ENCODE peak calls at places on chromosomes 7 and 10, in five cellular contexts. D, X, M, H and F are unnamed samples.

GRCh38 chr7:121570365-121570764 is 174.3 kb upstream of the FAM3C start:
- DNase-seq in D (no peak), X (no peak), M (no peak), H (no peak), F (no peak)

GRCh38 chr7:74092964-74093339 is 9.3 kb downstream of the LIMK1 start:
- DNase-seq in D (no peak), X (peak), M (peak), H (no peak), F (peak)

GRCh38 chr7:154791611-154792010 is 211.3 kb downstream of the PAXIP1 start:
- DNase-seq in D (no peak), X (no peak), M (no peak), H (no peak), F (no peak)

GRCh38 chr10:80414126-80414898 is 6.0 kb downstream of the PRXL2A start:
- DNase-seq in D (no peak), X (no peak), M (no peak), H (no peak), F (no peak)

GRCh38 chr10:75404335-75405200 is 3.0 kb upstream of the ZNF503 start:
- DNase-seq in D (no peak), X (no peak), M (peak), H (peak), F (no peak)

GRCh38 chr7:1425292-1426136 is 33.8 kb downstream of the MICALL2 start:
- DNase-seq in D (peak), X (peak), M (peak), H (no peak), F (peak)

GRCh38 chr7:152911904-152912303 is 152.4 kb downstream of the ACTR3B start:
- DNase-seq in D (no peak), X (no peak), M (no peak), H (no peak), F (no peak)

GRCh38 chr10:5076615-5077014 is 17.6 kb upstream of the AKR1C3 start:
- DNase-seq in D (no peak), X (no peak), M (no peak), H (no peak), F (peak)

GRCh38 chr10:131943021-131943814 is 38.5 kb downstream of the BNIP3 start:
- DNase-seq in D (no peak), X (no peak), M (peak), H (no peak), F (peak)

GRCh38 chr10:60549686-60550085 is 160.0 kb upstream of the ANK3 start:
- DNase-seq in D (peak), X (peak), M (peak), H (peak), F (peak)

DNA sequence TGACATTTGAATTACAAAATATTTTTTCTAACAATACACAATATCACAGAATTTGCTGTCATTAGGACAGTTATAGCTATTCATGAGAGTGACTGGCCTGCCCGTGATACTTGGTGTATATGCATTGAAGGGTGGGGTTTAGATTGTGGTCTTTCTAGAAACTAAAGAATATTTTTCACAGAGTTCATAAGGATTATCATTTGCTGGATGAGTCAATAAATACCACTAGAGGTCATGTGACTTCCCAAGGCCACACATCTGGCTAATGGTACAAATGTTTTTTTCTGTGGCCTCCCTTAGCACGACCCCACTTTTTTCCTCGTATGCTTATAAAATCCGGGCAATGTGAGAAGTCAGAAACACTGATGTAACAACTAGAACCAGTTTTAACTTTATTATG is 5.2 kb downstream of the OPTN start:
- DNase-seq in D (no peak), X (no peak), M (no peak), H (no peak), F (peak)
- TF ChIP-seq EZH2phosphoT487 in D (no peak), X (no peak), M (no peak), H (no peak), F (no peak)

GRCh38 chr10:63430091-63430998 is 35.4 kb downstream of the JMJD1C start:
- DNase-seq in D (peak), X (no peak), M (no peak), H (peak), F (peak)
- TF ChIP-seq EZH2phosphoT487 in D (no peak), X (no peak), M (no peak), H (no peak), F (no peak)

GRCh38 chr7:111063166-111063565 is 27.8 kb upstream of the LRRN3 start:
- DNase-seq in D (no peak), X (no peak), M (no peak), H (no peak), F (no peak)

GRCh38 chr7:111056371-111056770 is 34.6 kb upstream of the LRRN3 start:
- DNase-seq in D (no peak), X (no peak), M (no peak), H (no peak), F (no peak)

GRCh38 chr7:111059826-111060225 is 31.1 kb upstream of the LRRN3 start:
- DNase-seq in D (no peak), X (no peak), M (no peak), H (no peak), F (peak)
- TF ChIP-seq EZH2phosphoT487 in D (no peak), X (no peak), M (no peak), H (no peak), F (no peak)

GRCh38 chr10:34773617-34774261 is 41.4 kb downstream of the PARD3 start:
- DNase-seq in D (no peak), X (no peak), M (no peak), H (no peak), F (no peak)

GRCh38 chr10:34768261-34768971 is 46.7 kb downstream of the PARD3 start:
- DNase-seq in D (no peak), X (no peak), M (no peak), H (no peak), F (peak)

GRCh38 chr10:34768972-34769330 is 46.1 kb downstream of the PARD3 start:
- DNase-seq in D (no peak), X (no peak), M (no peak), H (no peak), F (no peak)

GRCh38 chr10:34769941-34770340 is 45.2 kb downstream of the PARD3 start:
- DNase-seq in D (no peak), X (no peak), M (no peak), H (no peak), F (no peak)

DNA sequence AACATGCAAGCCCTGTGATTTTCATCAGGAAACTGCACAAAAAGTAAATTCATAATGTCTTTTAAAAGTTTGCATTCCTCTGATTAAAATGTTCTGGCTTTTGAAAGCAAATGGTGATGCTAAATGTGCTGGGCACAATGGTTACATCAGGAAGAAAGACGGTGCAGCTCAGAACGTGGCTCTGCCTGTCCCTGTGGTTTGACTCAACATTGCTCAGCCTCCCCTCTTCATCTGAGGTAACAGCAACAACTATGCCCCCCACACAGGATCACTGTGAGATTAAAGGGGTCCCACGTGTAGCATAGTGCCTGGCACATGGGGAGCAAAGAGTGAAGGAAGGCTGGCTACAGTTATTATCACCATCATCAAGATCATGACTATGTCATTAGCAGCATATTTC is 44.0 kb downstream of the PARD3 start:
- DNase-seq in D (no peak), X (no peak), M (no peak), H (no peak), F (no peak)
- TF ChIP-seq EZH2phosphoT487 in D (no peak), X (no peak), M (no peak), H (no peak), F (no peak)

DNA sequence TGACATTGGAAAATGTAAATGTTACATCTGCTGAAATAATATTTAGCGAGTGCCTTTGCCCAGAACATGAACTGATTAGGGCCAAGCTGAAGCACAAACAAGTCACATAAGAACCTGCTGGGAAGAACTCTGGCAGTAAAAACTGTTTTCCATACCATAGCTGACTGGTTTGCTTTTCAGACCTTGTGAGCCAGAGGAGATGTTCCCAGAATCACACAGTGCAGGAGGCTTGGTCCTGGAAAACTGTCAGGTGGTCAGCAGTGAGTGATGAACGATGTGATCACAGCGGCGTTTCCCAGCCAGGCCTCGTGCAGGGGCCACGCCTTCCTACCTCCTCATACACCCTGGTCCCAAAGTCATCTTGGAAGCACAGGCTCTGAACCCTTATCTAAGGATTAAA is 164.2 kb upstream of the EEPD1 start:
- DNase-seq in D (no peak), X (no peak), M (no peak), H (peak), F (no peak)
- TF ChIP-seq EZH2phosphoT487 in D (no peak), X (no peak), M (no peak), H (no peak), F (no peak)

GRCh38 chr10:22174442-22174841 is 43.4 kb downstream of the EBLN1 start:
- DNase-seq in D (no peak), X (no peak), M (no peak), H (no peak), F (no peak)
- TF ChIP-seq EZH2phosphoT487 in D (no peak), X (no peak), M (no peak), H (no peak), F (no peak)

DNA sequence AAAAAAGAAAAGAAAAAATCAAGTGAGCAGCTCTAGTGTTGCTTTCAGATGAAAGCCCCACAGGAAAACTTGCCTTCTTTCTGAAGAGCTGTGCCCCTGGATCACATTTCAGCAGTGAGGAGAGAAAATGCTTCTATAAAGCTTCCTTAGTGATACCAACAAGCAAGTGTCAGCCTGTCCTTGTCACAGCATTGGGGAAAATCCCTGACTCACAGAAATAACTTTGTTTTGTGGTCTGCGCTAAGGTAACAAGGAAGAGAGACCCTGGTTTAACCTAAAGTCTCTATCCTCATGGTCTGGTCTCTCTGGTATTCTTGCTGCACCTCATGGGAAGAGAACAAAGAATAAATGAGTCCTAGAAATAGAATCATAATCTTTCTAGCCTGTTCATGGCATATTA is 885.2 kb upstream of the SORCS1 start:
- DNase-seq in D (no peak), X (no peak), M (no peak), H (no peak), F (no peak)
- TF ChIP-seq EZH2phosphoT487 in D (no peak), X (no peak), M (no peak), H (no peak), F (no peak)